ENCODE peak calls at places on chromosomes 2 and 18, in six cellular contexts. U is mucosa of descending colon, Y is PC-9, S is lower lobe of right lung, W is breast epithelium, O is K562. C is an unnamed sample.

GRCh38 chr2:212359425-212360067 is 179.1 kb downstream of the ERBB4 start:
- DNase-seq in Y (no peak), O (no peak), U (no peak), W (no peak), S (no peak), C (peak; percentile 69)

GRCh38 chr2:201786471-201786870 is 5.7 kb upstream of the ALS2 start:
- DNase-seq in W (no peak), U (no peak), O (no peak), S (no peak), Y (no peak), C (no peak)

GRCh38 chr18:13746636-13747035 is 20.2 kb downstream of the RNMT start:
- DNase-seq in O (no peak), Y (no peak), W (no peak), U (peak; percentile 69), S (no peak), C (no peak)

GRCh38 chr2:69933839-69934613 is 19.1 kb downstream of the MXD1 start:
- DNase-seq in O (peak; percentile 74), Y (peak; percentile 30), S (no peak), W (no peak), U (no peak), C (no peak)

GRCh38 chr2:78082555-78082954 is 560.4 kb upstream of the LRRTM4 start:
- DNase-seq in S (no peak), W (no peak), Y (no peak), U (no peak), O (no peak), C (no peak)

GRCh38 chr2:203763425-203764272 is 57.2 kb downstream of the CD28 start:
- DNase-seq in W (no peak), S (no peak), U (no peak), O (no peak), Y (no peak), C (no peak)

GRCh38 chr2:106076941-106077340 is 117.2 kb downstream of the UXS1 start:
- DNase-seq in S (no peak), Y (no peak), W (no peak), O (no peak), U (no peak), C (no peak)

GRCh38 chr2:141707486-141707885 is 423.3 kb downstream of the LRP1B start:
- DNase-seq in O (no peak), W (no peak), S (no peak), U (no peak), Y (no peak), C (no peak)

GRCh38 chr2:170377469-170378207 is 199.7 kb downstream of the MYO3B start:
- DNase-seq in U (peak; percentile 17), S (no peak), Y (no peak), W (no peak), O (no peak), C (no peak)

GRCh38 chr2:62084823-62085222 is 111.1 kb upstream of the B3GNT2 start:
- DNase-seq in W (no peak), U (no peak), O (no peak), S (no peak), Y (no peak), C (no peak)

GRCh38 chr2:158357122-158357521 is 99.4 kb downstream of the CCDC148 start:
- DNase-seq in W (no peak), U (no peak), S (no peak), Y (no peak), O (no peak), C (no peak)

GRCh38 chr2:164920430-164920829 is 34.9 kb downstream of the SLC38A11 start:
- DNase-seq in W (no peak), U (no peak), S (no peak), Y (no peak), O (no peak), C (no peak)

GRCh38 chr2:181790716-181791649 is 100.5 kb upstream of the ITPRID2 start:
- DNase-seq in Y (peak; percentile 60), O (peak; percentile 26), U (peak; percentile 42), W (no peak), S (no peak), C (no peak)

GRCh38 chr2:199663157-199663556 is 187.8 kb downstream of the FTCDNL1 start:
- DNase-seq in O (no peak), S (no peak), U (no peak), Y (no peak), W (no peak), C (no peak)

GRCh38 chr2:70523996-70524965 is 29.3 kb downstream of the TGFA start:
- DNase-seq in O (no peak), W (peak; percentile 78), S (peak; percentile 77), Y (peak; percentile 96), U (peak; percentile 49), C (no peak)

GRCh38 chr2:133270550-133270949 is 297.7 kb downstream of the NCKAP5 start:
- DNase-seq in S (no peak), U (no peak), W (no peak), Y (no peak), O (no peak), C (no peak)

GRCh38 chr2:133266926-133267590 is 301.2 kb downstream of the NCKAP5 start:
- DNase-seq in S (no peak), U (peak; percentile 3), Y (no peak), W (no peak), O (no peak), C (peak; percentile 19)

GRCh38 chr2:133266075-133266925 is 302.0 kb downstream of the NCKAP5 start:
- DNase-seq in U (peak; percentile 10), S (no peak), O (no peak), W (no peak), Y (no peak), C (peak; percentile 8)

GRCh38 chr2:133262888-133263287 is 305.4 kb downstream of the NCKAP5 start:
- DNase-seq in U (peak; percentile 14), Y (no peak), O (no peak), S (no peak), W (no peak), C (no peak)

DNA sequence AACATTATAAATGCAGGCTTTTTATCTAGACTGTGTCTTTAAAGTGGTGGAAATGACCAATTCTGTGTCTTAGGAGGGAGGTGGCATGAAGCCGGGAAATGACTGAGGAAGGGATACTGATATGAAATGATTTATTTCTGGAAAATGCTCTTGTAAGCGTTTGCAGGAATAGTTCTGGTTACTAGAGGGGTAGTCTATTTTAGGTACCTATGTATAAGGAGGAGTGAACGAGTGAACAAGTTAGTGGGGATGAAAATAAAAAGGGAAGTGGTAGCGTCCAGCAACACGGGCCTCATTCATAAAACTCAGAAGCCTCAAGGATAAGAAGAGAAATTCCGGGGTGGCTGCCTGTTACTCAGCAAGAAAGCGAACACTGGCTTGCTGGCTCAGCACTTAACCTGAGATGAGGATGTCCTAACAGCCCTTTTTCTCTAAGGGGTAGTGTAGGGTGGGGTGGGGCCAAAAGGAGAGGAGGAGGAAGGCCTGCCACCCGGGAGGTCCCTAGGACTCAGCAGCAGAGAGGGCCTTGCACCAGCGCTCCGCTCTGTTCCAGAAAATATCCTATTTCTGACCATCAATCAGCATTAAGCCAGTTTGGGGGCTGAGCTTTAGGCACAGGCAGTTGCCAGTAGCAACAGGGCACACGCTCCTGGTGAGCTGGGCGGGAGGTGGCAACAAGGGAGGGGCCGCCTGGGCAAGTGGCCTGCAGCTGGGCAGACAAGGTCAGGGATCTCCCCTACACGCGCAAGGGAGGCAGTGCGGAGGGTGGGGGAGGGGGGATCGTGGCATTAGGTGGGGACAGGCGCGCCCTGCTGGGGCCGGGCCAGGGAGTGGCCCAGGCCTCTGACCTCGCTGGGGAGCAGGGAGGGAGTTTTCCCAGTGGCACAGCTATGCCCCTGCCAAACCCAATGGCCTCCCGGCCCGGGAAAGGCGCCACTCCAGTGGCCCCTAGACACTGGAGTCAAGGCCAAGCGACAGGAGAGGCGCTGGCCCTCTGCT is 303.0 kb downstream of the NCKAP5 start:
- DNase-seq in S (peak; percentile 70), O (no peak), U (peak; percentile 27), Y (no peak), W (no peak), C (peak; percentile 7)
- H3K4me3 ChIP-seq in S (peak overlapping the region; percentile 59), O (no peak overlapping the region), U (no peak overlapping the region), Y (no peak overlapping the region), W (peak overlapping the region; percentile 70), C (no peak overlapping the region)

DNA sequence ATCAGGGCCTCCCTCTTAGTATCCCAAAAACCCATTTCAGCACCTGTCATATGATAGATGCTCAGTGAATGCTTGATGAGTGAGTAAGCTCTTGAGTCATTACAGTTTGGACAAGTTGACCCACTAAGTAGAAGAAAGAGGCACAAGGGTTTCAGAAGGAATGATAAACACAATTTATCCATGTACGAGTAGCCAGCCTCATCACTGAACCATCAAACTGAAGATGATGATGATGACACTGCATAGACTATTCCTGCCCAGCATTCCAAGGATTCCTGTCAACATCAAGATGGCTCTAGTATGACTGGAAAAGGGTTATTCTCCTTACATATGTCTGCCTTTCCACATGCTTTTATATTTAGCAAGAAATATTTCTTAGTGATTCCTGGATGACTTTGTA is 595.9 kb downstream of the BCL11A start:
- DNase-seq in W (no peak), O (no peak), U (no peak), S (no peak), Y (no peak), C (no peak)
- H3K4me1 ChIP-seq in W (no peaks in the 10 kb centered on the region), O (no peaks in the 10 kb centered on the region), U (no peaks in the 10 kb centered on the region), S (no peaks in the 10 kb centered on the region), Y (no peaks in the 10 kb centered on the region), C (no peaks in the 10 kb centered on the region)

GRCh38 chr18:62566199-62566598 is 43.4 kb downstream of the ZCCHC2 start:
- DNase-seq in Y (no peak), O (peak; percentile 11), S (no peak), U (peak; percentile 75), W (no peak), C (no peak)
- TF ChIP-seq CTCF in Y (peak; percentile 10), O (peak; percentile 31), S (peak; percentile 33), U (peak; percentile 6), W (peak; percentile 32), C (peak; percentile 20)

GRCh38 chr18:49835405-49835804 is 22.1 kb upstream of the ACAA2 start:
- DNase-seq in W (no peak), O (no peak), U (no peak), Y (no peak), S (no peak), C (no peak)
- H3K4me3 ChIP-seq in W (no peak overlapping the region), O (no peak overlapping the region), U (no peak overlapping the region), Y (no peak overlapping the region), S (no peak overlapping the region), C (no peak overlapping the region)

DNA sequence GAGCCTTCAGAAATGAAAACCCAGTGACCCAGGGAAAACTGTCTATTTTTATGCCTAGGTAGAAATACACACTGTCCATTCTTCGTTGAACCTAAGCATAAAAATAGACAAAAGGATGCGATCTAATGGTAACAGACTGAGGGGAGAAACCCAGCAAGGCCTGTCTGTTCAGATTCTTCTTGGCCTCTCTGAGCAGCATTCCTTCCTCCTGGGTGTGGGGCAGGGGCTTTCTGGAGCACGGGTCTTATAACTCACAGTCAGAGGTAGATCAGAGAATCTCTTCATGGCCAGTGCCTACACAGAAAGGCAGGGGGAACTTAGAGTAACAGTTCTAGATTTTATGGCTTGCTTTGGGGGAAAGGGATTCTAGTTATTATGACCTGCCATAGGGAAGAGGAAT is 56.0 kb downstream of the PKDCC start:
- DNase-seq in Y (no peak), W (no peak), S (no peak), O (no peak), U (no peak), C (no peak)
- H3K4me1 ChIP-seq in Y (peaks cover 46% of the 10 kb centered on the region), W (no peaks in the 10 kb centered on the region), S (peaks cover 70% of the 10 kb centered on the region), O (peaks cover 8% of the 10 kb centered on the region), U (peaks cover 5% of the 10 kb centered on the region), C (peaks cover 7% of the 10 kb centered on the region)

GRCh38 chr18:35127201-35127600 is 86.0 kb downstream of the MAPRE2 start:
- DNase-seq in U (no peak), Y (no peak), S (no peak), W (no peak), O (peak; percentile 35), C (peak; percentile 8)
- TF ChIP-seq CTCF in U (no peak), Y (peak; percentile 15), S (no peak), W (no peak), O (peak; percentile 61), C (peak; percentile 33)

C was measured in BE2C.